ENCODE peak calls at places on chromosomes 11 and 22, in six cellular contexts. N, O, L, B, S and E are unnamed samples.

GRCh38 chr11:65501530-65502273 is 2.9 kb downstream of the MALAT1 start:
- DNase-seq in O (no peak), S (no peak), B (no peak), L (no peak), N (no peak), E (no peak)

GRCh38 chr11:35541621-35542375 is 16.4 kb upstream of the PAMR1 start:
- DNase-seq in B (no peak), S (no peak), L (peak), N (no peak), O (no peak), E (no peak)

GRCh38 chr11:24855951-24856350 is 359.1 kb downstream of the LUZP2 start:
- DNase-seq in B (no peak), S (no peak), L (no peak), O (peak), N (no peak), E (no peak)

GRCh38 chr11:117144477-117145392 is 648 bp downstream of the PAFAH1B2 start:
- DNase-seq in L (peak), N (peak), O (peak), B (no peak), S (peak), E (no peak)

GRCh38 chr22:47293368-47294221 is 531.1 kb downstream of the TBC1D22A start:
- DNase-seq in O (no peak), B (peak), L (no peak), N (no peak), S (no peak), E (peak)

GRCh38 chr11:76307416-76307815 is 73.5 kb downstream of the THAP12 start:
- DNase-seq in O (no peak), S (no peak), L (no peak), B (no peak), N (no peak), E (no peak)

GRCh38 chr11:62208785-62209144 is 292 bp downstream of the SCGB2A1 start:
- DNase-seq in O (no peak), N (no peak), L (no peak), S (no peak), B (no peak), E (no peak)

GRCh38 chr11:65399845-65400244 is 13.4 kb downstream of the FRMD8 start:
- DNase-seq in N (no peak), S (no peak), B (no peak), L (no peak), O (no peak), E (no peak)

GRCh38 chr11:33317662-33318061 is 60.5 kb downstream of the HIPK3 start:
- DNase-seq in B (no peak), S (no peak), N (no peak), O (peak), L (no peak), E (no peak)

DNA sequence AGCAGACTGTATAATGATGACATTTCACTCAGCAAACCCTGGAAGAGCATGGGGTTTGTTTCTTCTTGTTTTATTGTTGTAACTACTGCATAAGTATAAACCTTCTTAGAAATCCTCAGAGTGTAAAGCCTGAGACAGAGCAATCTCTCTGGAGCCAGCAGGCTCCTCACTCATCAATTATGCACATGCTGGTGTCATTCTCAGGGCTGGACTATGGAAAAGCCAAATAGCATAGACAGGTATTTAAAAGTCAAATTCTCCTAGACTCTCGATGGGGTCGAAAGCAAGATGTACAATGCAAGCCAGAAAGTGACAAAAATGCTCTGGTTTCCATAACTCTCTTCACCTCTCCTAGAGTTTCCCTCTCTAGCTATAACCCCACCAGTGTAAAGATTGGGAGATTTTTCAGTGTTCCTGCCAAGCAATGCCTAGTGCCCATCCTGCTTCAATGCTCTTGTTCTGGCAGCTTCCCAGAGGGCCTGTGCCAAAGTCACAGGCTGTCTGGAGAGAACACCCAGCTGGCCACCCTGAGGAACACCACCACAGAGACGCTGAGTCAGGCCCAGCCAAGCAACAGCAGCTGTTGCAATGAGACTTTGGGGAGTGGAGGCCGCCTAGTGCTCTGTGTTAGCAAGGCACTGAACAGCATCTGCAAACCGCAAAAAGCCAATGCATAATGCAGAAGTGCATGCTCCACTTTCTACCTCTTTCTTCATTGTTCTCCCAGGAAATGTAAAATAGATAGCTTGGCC is 167.9 kb downstream of the NXPE2 start:
- DNase-seq in O (no peak), S (no peak), B (no peak), L (no peak), N (no peak), E (no peak)
- TF ChIP-seq CTCF in O (no peak), S (no peak), B (no peak), L (no peak), N (no peak), E (no peak)

GRCh38 chr11:8910662-8911039 is 338 bp upstream of the AKIP1 start:
- DNase-seq in O (no peak), N (no peak), L (peak), B (no peak), S (no peak), E (no peak)

GRCh38 chr11:8911040-8911823 is at the start of gene AKIP1:
- DNase-seq in L (peak), O (peak), S (peak), B (peak), N (peak), E (peak)

GRCh38 chr11:8917157-8917820 is 6.3 kb downstream of the AKIP1 start:
- DNase-seq in L (peak), N (peak), B (no peak), S (peak), O (peak), E (no peak)

GRCh38 chr11:8913961-8914660 is 3.1 kb downstream of the AKIP1 start:
- DNase-seq in S (no peak), B (peak), O (peak), N (peak), L (no peak), E (no peak)

DNA sequence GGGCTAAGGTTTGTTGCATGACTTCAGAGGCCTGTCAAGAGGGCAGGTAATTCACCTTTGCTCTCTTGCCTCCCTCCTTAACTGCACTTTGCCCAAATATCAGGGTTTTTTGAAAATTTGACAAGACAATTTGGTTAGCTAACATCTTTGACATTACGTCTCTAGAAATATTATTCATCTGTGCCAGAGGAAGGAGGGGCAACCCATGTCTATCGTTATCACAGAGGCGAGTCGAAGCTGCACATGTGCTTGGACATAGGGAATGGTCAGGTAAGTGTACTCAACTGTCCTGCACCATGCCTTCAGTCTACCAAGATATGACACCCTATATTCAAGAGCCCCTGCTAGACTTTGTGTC is 3.7 kb downstream of the AKIP1 start:
- DNase-seq in S (no peak), O (no peak), B (no peak), N (no peak), L (no peak), E (no peak)
- TF ChIP-seq CTCF in S (no peak), O (peak), B (peak), N (no peak), L (no peak), E (no peak)

GRCh38 chr11:125887373-125888324 is at the start of gene HYLS1:
- DNase-seq in S (peak), N (peak), B (peak), L (peak), O (peak), E (peak)
- TF ChIP-seq CTCF in S (no peak), N (peak), B (no peak), L (no peak), O (peak), E (peak)

GRCh38 chr11:59265735-59266134 is 53.0 kb upstream of the MPEG1 start:
- DNase-seq in L (no peak), S (no peak), B (no peak), O (no peak), N (no peak), E (no peak)

GRCh38 chr11:59261150-59261549 is 48.4 kb upstream of the MPEG1 start:
- DNase-seq in L (no peak), N (no peak), O (no peak), B (no peak), S (no peak), E (no peak)

GRCh38 chr11:59262419-59262818 is 49.7 kb upstream of the MPEG1 start:
- DNase-seq in L (no peak), O (no peak), S (no peak), B (no peak), N (no peak), E (no peak)

GRCh38 chr11:59264736-59265135 is 52.0 kb upstream of the MPEG1 start:
- DNase-seq in S (no peak), L (no peak), N (no peak), O (no peak), B (no peak), E (no peak)

DNA sequence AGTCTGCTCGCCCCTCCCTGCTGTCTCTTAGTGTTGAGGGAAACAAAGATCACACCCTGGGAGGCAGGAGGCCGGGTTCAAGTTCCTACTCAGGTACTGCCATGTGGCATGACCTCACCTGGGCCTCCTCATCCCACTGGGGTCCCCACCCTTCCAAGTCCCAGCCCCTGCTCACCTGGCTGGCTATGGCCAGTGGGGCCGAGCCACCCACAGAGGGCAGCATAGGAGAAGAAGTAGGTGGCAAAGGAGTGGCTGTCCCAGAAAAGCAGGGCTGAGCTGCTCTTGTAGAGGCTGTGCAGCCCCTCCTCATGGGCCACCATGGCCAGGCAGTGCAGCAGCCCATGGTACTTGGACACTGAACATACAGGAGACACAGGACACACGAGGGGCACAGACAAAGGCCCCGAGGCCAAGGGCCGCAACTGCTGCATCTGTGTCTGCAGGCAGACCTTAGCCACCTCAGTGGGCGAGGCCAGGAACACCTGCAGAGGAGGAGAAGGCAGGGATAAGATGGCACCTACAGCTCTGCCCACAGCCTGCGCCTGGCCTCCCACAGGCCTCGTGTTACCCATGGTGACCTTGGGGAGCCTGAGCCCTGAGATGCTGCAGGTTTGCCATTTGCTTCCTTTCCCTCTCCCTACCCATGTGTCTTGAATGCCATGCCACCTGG is 50.6 kb upstream of the MPEG1 start:
- DNase-seq in B (no peak), N (no peak), O (peak), S (no peak), L (no peak), E (no peak)
- TF ChIP-seq CTCF in B (no peak), N (no peak), O (peak), S (peak), L (peak), E (no peak)

DNA sequence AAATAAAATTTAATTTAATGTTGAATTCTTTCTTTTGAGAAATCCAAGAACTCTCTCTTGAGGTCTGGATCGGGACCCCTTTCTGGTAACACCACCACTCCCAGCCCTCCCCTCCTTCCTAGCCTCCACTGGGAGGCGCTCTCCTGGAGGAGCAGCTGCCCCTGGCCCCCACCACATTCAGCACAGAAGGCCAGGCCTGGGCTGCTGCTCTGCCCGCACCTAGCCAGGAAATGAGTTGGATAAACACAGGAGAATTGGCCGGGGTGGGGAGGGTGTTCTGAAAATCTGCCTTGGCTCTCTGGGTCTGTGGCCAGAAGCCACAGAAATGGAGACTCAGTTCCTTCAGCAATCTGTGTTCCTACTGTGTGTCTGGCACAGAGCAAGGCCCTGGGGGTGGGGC is 31.2 kb downstream of the C22orf42 start:
- DNase-seq in N (no peak), S (no peak), O (no peak), B (no peak), L (no peak), E (no peak)
- TF ChIP-seq CTCF in N (no peak), S (no peak), O (no peak), B (no peak), L (no peak), E (no peak)

GRCh38 chr11:9957072-9957471 is 293.2 kb downstream of the SWAP70 start:
- DNase-seq in L (no peak), B (no peak), N (no peak), S (no peak), O (no peak), E (no peak)

GRCh38 chr11:9962722-9963121 is 298.8 kb downstream of the SWAP70 start:
- DNase-seq in S (no peak), L (no peak), O (no peak), N (no peak), B (no peak), E (no peak)
- TF ChIP-seq CTCF in S (no peak), L (no peak), O (no peak), N (no peak), B (no peak), E (no peak)